ENCODE peak calls at places on chromosomes 3 and 15, in ten cellular contexts. A, J, X, P, S, D, G, W, I and F are unnamed samples. For H3K4me1 and H3K9me3, the result is how much of the 10 kb centered on the place peaks cover.

GRCh38 chr3:107431298-107432012 is 54.2 kb downstream of the CCDC54 start:
- DNase-seq in G (no peak), A (peak), D (peak), X (peak), S (peak), I (peak), J (peak), W (peak), P (peak), F (peak)

GRCh38 chr15:60869851-60870250 is 359.3 kb downstream of the RORA start:
- DNase-seq in G (no peak), A (no peak), W (no peak), X (no peak), S (no peak), P (no peak), I (no peak), J (no peak), D (no peak), F (no peak)

GRCh38 chr15:37096878-37097568 is 3.3 kb downstream of the MEIS2 start:
- DNase-seq in S (no peak), D (no peak), P (no peak), X (peak), J (peak), I (no peak), A (no peak), W (no peak), G (no peak), F (no peak)

GRCh38 chr3:81744366-81744765 is 17.1 kb downstream of the GBE1 start:
- DNase-seq in I (peak), G (peak), J (peak), S (no peak), W (no peak), X (no peak), P (no peak), A (no peak), D (no peak), F (peak)

GRCh38 chr3:134326760-134327593 is 47.3 kb downstream of the AMOTL2 start:
- DNase-seq in G (no peak), I (no peak), J (peak), S (no peak), D (no peak), P (no peak), W (no peak), A (no peak), X (no peak), F (peak)

GRCh38 chr15:63601026-63601726 is 4.0 kb downstream of the FBXL22 start:
- DNase-seq in S (no peak), G (no peak), D (peak), J (no peak), X (peak), A (no peak), W (peak), P (peak), I (peak), F (no peak)

GRCh38 chr15:82810863-82811421 is 1.5 kb downstream of the WHAMM start:
- DNase-seq in P (peak), G (no peak), I (no peak), A (no peak), J (no peak), X (no peak), S (no peak), W (no peak), D (no peak), F (no peak)

GRCh38 chr3:56725175-56725574 is 42.1 kb upstream of the TASOR start:
- DNase-seq in I (no peak), D (no peak), J (no peak), A (no peak), W (no peak), S (no peak), X (no peak), G (no peak), P (peak), F (no peak)

GRCh38 chr3:10596746-10597448 is 91.5 kb upstream of the ATP2B2 start:
- DNase-seq in X (no peak), A (no peak), J (no peak), S (no peak), W (no peak), G (no peak), I (no peak), P (no peak), D (no peak), F (no peak)

GRCh38 chr3:135238201-135238600 is 443.1 kb downstream of the EPHB1 start:
- DNase-seq in W (no peak), G (no peak), X (no peak), J (no peak), D (no peak), S (no peak), I (no peak), A (no peak), P (no peak), F (no peak)

GRCh38 chr15:95894407-95894956 is 436.0 kb upstream of the NR2F2 start:
- DNase-seq in J (no peak), A (no peak), G (no peak), S (no peak), X (no peak), P (no peak), I (no peak), W (no peak), D (no peak), F (no peak)

DNA sequence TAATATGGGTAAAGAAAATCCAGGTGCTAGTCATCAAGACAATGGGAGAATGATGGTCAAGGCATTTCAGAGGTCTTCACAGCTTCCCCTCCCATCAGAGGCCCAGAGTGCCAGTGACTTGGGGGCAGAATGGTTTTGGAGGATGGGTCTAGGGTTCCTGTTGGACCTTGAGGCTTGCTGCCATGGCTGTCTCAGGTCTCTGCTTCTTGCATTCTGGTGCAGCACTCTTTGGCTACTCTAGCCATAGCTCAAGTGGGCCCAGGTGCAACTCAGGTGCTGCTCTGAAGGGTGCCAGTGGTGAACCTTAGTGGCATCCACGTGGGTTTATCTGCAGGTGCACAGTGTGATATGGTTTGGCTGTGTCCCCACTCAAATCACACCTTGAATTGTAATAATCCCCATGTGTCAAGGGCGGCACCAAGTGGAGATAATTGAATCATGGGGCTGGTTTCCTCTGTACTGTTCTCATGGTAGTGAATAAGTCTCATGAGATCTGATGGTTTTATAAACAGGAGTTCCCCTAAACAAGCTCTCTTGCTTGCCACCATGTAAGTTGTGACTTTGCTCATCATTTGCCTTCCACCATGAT is 48.5 kb upstream of the PEX5L start:
- DNase-seq in A (no peak), P (no peak), S (no peak), J (no peak), D (peak), G (peak), W (no peak), I (no peak), X (no peak), F (no peak)
- H3K4me1 ChIP-seq in A (under half), P (under half), S (under half), J (under half), D (under half), G (under half), W (under half), I (under half), X (under half), F (under half)

DNA sequence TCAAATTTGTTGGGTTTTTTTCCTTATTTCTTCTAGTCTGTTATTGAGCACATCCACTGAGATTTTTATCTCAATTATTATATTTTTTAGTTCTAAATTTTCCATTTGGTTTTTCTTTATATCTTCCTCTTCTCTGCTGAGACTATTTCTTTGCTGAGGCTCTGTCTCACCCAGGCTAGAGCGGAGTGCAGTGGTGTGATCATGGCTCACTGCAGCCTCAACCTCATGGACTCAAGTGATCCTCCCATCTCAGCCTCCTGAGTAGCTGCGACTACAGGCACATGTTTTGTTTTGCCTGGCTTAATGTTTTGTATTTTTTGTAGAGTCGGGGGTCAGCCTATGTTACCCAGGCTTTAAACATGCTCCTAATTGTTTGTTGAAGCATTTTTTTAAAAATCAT is 10.2 kb downstream of the CTDSPL start:
- DNase-seq in P (no peak), S (no peak), J (no peak), A (no peak), I (no peak), G (no peak), X (no peak), W (no peak), D (no peak), F (no peak)
- H3K9me3 ChIP-seq in P (under half), S (under half), J (under half), A (under half), I (under half), G (under half), X (under half), W (under half), D (under half), F (under half)

DNA sequence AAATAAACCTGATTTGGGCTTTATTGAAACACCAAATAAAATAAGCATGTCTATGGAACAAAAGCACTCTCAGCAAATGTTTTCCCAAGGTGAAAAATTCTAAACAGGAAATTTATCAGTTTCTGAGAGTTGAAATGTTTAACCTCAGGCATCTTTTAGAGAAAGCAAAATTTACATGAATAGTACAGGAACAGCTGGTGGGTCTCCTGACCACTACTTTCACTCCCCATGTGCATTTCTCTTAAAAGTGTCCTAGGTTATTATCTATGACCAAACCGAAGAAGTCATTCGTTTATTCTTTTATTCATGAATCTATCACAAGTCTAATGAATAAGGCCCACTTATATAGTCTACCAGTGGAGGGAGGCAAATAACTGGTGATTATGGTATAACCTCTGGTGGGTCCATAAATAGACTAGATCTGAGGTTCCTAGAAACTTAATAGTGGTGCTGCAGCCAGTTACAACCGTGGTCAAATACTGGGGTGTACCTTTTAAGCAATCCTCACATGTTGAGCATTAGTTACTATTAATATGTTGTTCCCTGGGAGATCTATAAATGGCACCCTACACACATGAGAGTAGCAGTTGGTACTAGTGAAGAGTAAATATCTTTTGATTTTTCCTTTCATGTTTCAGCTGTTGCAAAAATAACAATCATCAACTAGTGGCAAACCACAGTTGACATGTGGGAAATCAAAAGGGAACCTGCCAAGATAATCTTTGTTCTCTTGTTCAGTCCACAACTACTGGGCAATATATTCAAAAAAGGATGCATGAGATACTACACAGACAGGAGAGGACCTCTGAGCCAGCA is 169.3 kb upstream of the STAC start:
- DNase-seq in J (no peak), D (no peak), I (no peak), A (no peak), W (no peak), P (no peak), S (no peak), X (no peak), G (no peak), F (no peak)
- TF ChIP-seq CTCF in J (no peak), D (no peak), I (no peak), A (no peak), W (no peak), P (no peak), S (no peak), X (no peak), G (no peak), F (no peak)

DNA sequence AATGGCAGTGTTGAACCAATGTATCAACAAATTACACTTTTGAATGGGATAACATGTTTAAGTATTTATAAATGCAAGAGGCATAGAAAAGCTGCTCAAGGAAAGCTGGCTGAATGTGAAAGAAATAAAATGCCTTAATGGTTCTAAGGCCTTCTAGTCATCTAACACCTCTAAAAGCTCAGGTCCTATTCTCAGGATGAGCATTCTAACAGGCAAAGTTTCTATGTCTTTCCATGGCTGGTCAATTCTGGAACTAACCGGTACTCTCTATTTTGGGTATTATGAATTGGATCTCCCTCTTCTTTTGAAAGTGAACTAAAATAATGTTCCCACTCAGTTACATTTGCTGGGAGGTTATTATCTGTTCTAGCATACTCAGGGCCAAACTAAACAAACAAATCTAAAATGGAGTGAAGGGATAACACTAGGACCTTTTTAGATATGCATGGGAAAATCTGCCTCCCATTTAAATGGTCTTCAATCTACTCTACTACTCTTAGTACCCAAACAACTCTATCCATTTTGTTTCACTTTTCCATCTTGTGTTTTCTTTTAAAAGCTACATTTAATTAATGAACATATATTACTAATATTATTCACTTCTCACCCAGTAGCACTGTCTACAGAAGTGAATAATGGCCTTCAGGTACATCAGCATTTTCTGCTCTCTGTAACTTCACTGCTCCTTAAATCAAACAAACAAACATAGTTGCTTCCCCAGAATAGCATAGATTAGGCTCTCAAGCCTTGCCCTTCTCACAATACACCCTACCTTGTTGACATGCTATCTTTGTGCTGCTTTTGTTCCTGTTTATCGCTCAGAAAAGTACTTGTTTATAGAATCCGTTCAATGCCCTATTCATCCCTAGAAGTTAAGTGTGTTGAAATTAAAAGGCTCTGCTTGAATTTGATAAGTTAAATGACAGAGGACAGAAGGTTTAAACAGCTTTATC is 46.4 kb downstream of the CBLB start:
- DNase-seq in I (no peak), W (no peak), J (no peak), G (no peak), X (no peak), P (no peak), A (no peak), D (no peak), S (no peak), F (no peak)
- H3K4me1 ChIP-seq in I (under half), W (under half), J (under half), G (under half), X (under half), P (under half), A (under half), D (under half), S (under half), F (under half)

GRCh38 chr15:25178835-25179672 is 224.3 kb downstream of the SNRPN start:
- DNase-seq in X (no peak), A (no peak), P (peak), D (peak), S (peak), J (peak), G (no peak), W (peak), I (no peak), F (peak)
- H3K9me3 ChIP-seq in X (under half), A (under half), P (under half), D (under half), S (under half), J (under half), G (under half), W (under half), I (under half), F (under half)

GRCh38 chr15:26864664-26865191 is 2.1 kb upstream of the GABRA5 start:
- DNase-seq in S (no peak), G (no peak), X (no peak), A (no peak), D (no peak), P (no peak), J (no peak), W (no peak), I (peak), F (peak)

GRCh38 chr15:26868029-26868685 is 1.3 kb downstream of the GABRA5 start:
- DNase-seq in I (no peak), D (no peak), A (no peak), G (no peak), W (no peak), X (no peak), J (no peak), S (no peak), P (no peak), F (no peak)

GRCh38 chr15:26867199-26868007 is 541 bp downstream of the GABRA5 start:
- DNase-seq in A (no peak), W (no peak), X (no peak), P (no peak), J (no peak), I (peak), G (no peak), D (no peak), S (no peak), F (no peak)

GRCh38 chr15:26869628-26870027 is 2.8 kb downstream of the GABRA5 start:
- DNase-seq in D (no peak), A (no peak), S (no peak), P (no peak), I (no peak), W (no peak), G (no peak), X (no peak), J (no peak), F (no peak)

GRCh38 chr15:26866298-26867198 is at the start of gene GABRA5:
- DNase-seq in P (no peak), S (no peak), A (no peak), J (no peak), W (no peak), G (no peak), I (peak), X (no peak), D (no peak), F (peak)
- TF ChIP-seq CTCF in P (no peak), S (peak), A (no peak), J (no peak), W (no peak), G (no peak), I (peak), X (no peak), D (no peak), F (no peak)

GRCh38 chr15:25733856-25734679 is 129.1 kb downstream of the ATP10A start:
- DNase-seq in D (no peak), W (no peak), A (no peak), I (no peak), G (no peak), X (no peak), P (no peak), J (no peak), S (no peak), F (no peak)
- H3K4me1 ChIP-seq in D (under half), W (under half), A (half or more), I (under half), G (under half), X (under half), P (under half), J (under half), S (under half), F (under half)

GRCh38 chr15:20353966-20354883 is 187.4 kb downstream of the GOLGA6L6 start:
- DNase-seq in I (no peak), G (no peak), D (peak), S (no peak), X (no peak), A (no peak), W (no peak), J (no peak), P (peak), F (no peak)
- H3K9me3 ChIP-seq in I (under half), G (half or more), D (under half), S (under half), X (under half), A (under half), W (under half), J (under half), P (under half), F (under half)

GRCh38 chr3:179558742-179559364 is 3.9 kb upstream of the ACTL6A start:
- DNase-seq in A (no peak), G (peak), P (peak), S (peak), W (peak), I (peak), X (peak), D (no peak), J (peak), F (peak)

GRCh38 chr3:179560791-179561190 is 1.9 kb upstream of the ACTL6A start:
- DNase-seq in X (no peak), G (no peak), P (no peak), J (no peak), I (no peak), A (no peak), D (no peak), S (no peak), W (no peak), F (no peak)

GRCh38 chr3:179562467-179563297 is at the start of gene ACTL6A:
- DNase-seq in P (peak), J (peak), I (peak), G (peak), X (peak), S (peak), D (peak), A (peak), W (peak), F (peak)

GRCh38 chr3:179565496-179565895 is 2.8 kb downstream of the ACTL6A start:
- DNase-seq in S (no peak), D (no peak), G (no peak), J (no peak), A (no peak), I (no peak), X (no peak), W (no peak), P (no peak), F (no peak)

GRCh38 chr3:179563298-179563934 is 690 bp downstream of the ACTL6A start:
- DNase-seq in I (peak), W (peak), G (peak), J (peak), X (no peak), S (peak), A (peak), P (peak), D (peak), F (peak)
- TF ChIP-seq CTCF in I (no peak), W (peak), G (peak), J (peak), X (peak), S (no peak), A (peak), P (peak), D (peak), F (no peak)

GRCh38 chr3:45946875-45947274 is 3.6 kb downstream of the CXCR6 start:
- DNase-seq in D (no peak), X (no peak), P (no peak), J (no peak), S (no peak), W (no peak), G (no peak), I (no peak), A (no peak), F (no peak)
- H3K4me1 ChIP-seq in D (under half), X (under half), P (half or more), J (under half), S (under half), W (under half), G (under half), I (under half), A (under half), F (under half)